ENCODE peak calls at places on chromosomes 13 and 19, in six cellular contexts. One of them, this sample, is unnamed.

GRCh38 chr19:39843919-39844793 is 2.0 kb downstream of the FBL start:
- DNase-seq in AG04450: peak
- DNase-seq in MV-4-11: peak
- DNase-seq in SJSA1: no peak
- DNase-seq in iris pigment epithelial cell: peak
- DNase-seq in mesendoderm: peak
- DNase-seq in this sample: peak

GRCh38 chr13:78610381-78610883 is 7.1 kb upstream of the POU4F1 start:
- DNase-seq in SJSA1: no peak
- DNase-seq in iris pigment epithelial cell: peak
- DNase-seq in MV-4-11: no peak
- DNase-seq in mesendoderm: no peak
- DNase-seq in AG04450: peak
- DNase-seq in this sample: peak

GRCh38 chr19:34298891-34299510 is 44.6 kb downstream of the GARRE1 start:
- DNase-seq in AG04450: no peak
- DNase-seq in MV-4-11: no peak
- DNase-seq in iris pigment epithelial cell: no peak
- DNase-seq in mesendoderm: no peak
- DNase-seq in SJSA1: no peak
- DNase-seq in this sample: no peak

GRCh38 chr19:51098366-51099069 is 9.7 kb downstream of the CTU1 start:
- DNase-seq in SJSA1: no peak
- DNase-seq in iris pigment epithelial cell: peak
- DNase-seq in AG04450: no peak
- DNase-seq in mesendoderm: no peak
- DNase-seq in MV-4-11: no peak
- DNase-seq in this sample: peak

GRCh38 chr13:77994166-77994565 is 75.5 kb upstream of the EDNRB start:
- DNase-seq in SJSA1: no peak
- DNase-seq in AG04450: no peak
- DNase-seq in mesendoderm: no peak
- DNase-seq in MV-4-11: no peak
- DNase-seq in iris pigment epithelial cell: no peak
- DNase-seq in this sample: no peak

GRCh38 chr19:12668937-12669271 is 2.3 kb downstream of the WDR83 start:
- DNase-seq in AG04450: peak
- DNase-seq in SJSA1: no peak
- DNase-seq in mesendoderm: peak
- DNase-seq in MV-4-11: peak
- DNase-seq in iris pigment epithelial cell: peak
- DNase-seq in this sample: peak

GRCh38 chr13:98821372-98822237 is 69.1 kb upstream of the SLC15A1 start:
- DNase-seq in mesendoderm: no peak
- DNase-seq in MV-4-11: no peak
- DNase-seq in SJSA1: peak
- DNase-seq in AG04450: no peak
- DNase-seq in iris pigment epithelial cell: no peak
- DNase-seq in this sample: no peak

GRCh38 chr13:23458972-23459371 is 25.5 kb upstream of the SACS start:
- DNase-seq in AG04450: no peak
- DNase-seq in SJSA1: no peak
- DNase-seq in iris pigment epithelial cell: no peak
- DNase-seq in mesendoderm: no peak
- DNase-seq in MV-4-11: no peak
- DNase-seq in this sample: peak

GRCh38 chr13:113897161-113897560 is 33.3 kb upstream of the GAS6 start:
- DNase-seq in SJSA1: peak
- DNase-seq in AG04450: peak
- DNase-seq in MV-4-11: no peak
- DNase-seq in mesendoderm: peak
- DNase-seq in iris pigment epithelial cell: peak
- DNase-seq in this sample: no peak

GRCh38 chr13:61466280-61466679 is 50.6 kb upstream of the PCDH20 start:
- DNase-seq in mesendoderm: peak
- DNase-seq in iris pigment epithelial cell: no peak
- DNase-seq in MV-4-11: no peak
- DNase-seq in SJSA1: no peak
- DNase-seq in AG04450: no peak
- DNase-seq in this sample: no peak

GRCh38 chr13:112700291-112701060 is 10.6 kb downstream of the ATP11A start:
- DNase-seq in mesendoderm: no peak
- DNase-seq in MV-4-11: no peak
- DNase-seq in AG04450: no peak
- DNase-seq in SJSA1: no peak
- DNase-seq in iris pigment epithelial cell: no peak
- DNase-seq in this sample: no peak

This sample was measured in left kidney.